ENCODE peak calls at places on chromosomes 7 and 10, in four cellular contexts. M is neural crest cell, S is IMR-90, J is fibroblast of villous mesenchyme. D is an unnamed sample.

GRCh38 chr10:77641344-77641743 is 3.7 kb upstream of the KCNMA1 start:
- DNase-seq in S (no peak), J (no peak), M (no peak), D (no peak)

GRCh38 chr7:16528520-16528919 is 1.9 kb downstream of the LRRC72 start:
- DNase-seq in M (no peak), J (no peak), S (peak; percentile 22), D (peak; percentile 55)

GRCh38 chr10:120077707-120078492 is 185.4 kb downstream of the SEC23IP start:
- DNase-seq in M (no peak), S (no peak), J (no peak), D (no peak)

GRCh38 chr7:30841025-30841735 is 70.0 kb downstream of the MINDY4 start:
- DNase-seq in M (no peak), S (no peak), J (no peak), D (no peak)

GRCh38 chr7:140593583-140593982 is 47.0 kb downstream of the DENND2A start:
- DNase-seq in M (no peak), J (no peak), S (no peak), D (no peak)

GRCh38 chr7:83677180-83677866 is 28.4 kb upstream of the SEMA3E start:
- DNase-seq in S (peak; percentile 94), J (peak; percentile 82), M (no peak), D (peak; percentile 33)

GRCh38 chr7:139735912-139736595 is 41.7 kb downstream of the HIPK2 start:
- DNase-seq in S (no peak), J (no peak), M (no peak), D (no peak)

GRCh38 chr7:69773535-69774225 is 175.4 kb downstream of the AUTS2 start:
- DNase-seq in J (no peak), S (no peak), M (no peak), D (no peak)

GRCh38 chr10:121325490-121326231 is 272.6 kb downstream of the FGFR2 start:
- DNase-seq in S (no peak), J (no peak), M (no peak), D (no peak)

GRCh38 chr7:151426486-151426905 is 13.4 kb downstream of the CRYGN start:
- DNase-seq in J (peak; percentile 99), M (no peak), S (peak; percentile 93), D (peak; percentile 46)

GRCh38 chr10:3080608-3081007 is 13.3 kb downstream of the PFKP start:
- DNase-seq in M (no peak), S (no peak), J (no peak), D (peak; percentile 47)

GRCh38 chr10:1663226-1663625 is 74.1 kb downstream of the ADARB2 start:
- DNase-seq in J (no peak), S (no peak), M (no peak), D (no peak)

GRCh38 chr7:157519798-157520244 is 183.0 kb downstream of the DNAJB6 start:
- DNase-seq in S (no peak), J (no peak), M (no peak), D (no peak)

GRCh38 chr10:104240078-104240477 is 7.9 kb upstream of the CFAP43 start:
- DNase-seq in J (no peak), M (no peak), S (no peak), D (no peak)

GRCh38 chr7:134548877-134549276 is at the start of gene AKR1B15:
- DNase-seq in M (no peak), J (no peak), S (peak; percentile 55), D (no peak)

GRCh38 chr7:40922316-40922670 is 780.6 kb downstream of the INHBA start:
- DNase-seq in J (peak; percentile 44), M (no peak), S (peak; percentile 73), D (no peak)

GRCh38 chr7:100604976-100605911 is 3.1 kb downstream of the PCOLCE start:
- DNase-seq in J (no peak), M (no peak), S (no peak), D (no peak)

GRCh38 chr10:69801434-69802315 is at the start of gene COL13A1:
- DNase-seq in S (peak; percentile 75), M (peak; percentile 46), J (peak; percentile 69), D (peak; percentile 61)

GRCh38 chr10:131090761-131091661 is 220.5 kb downstream of the TCERG1L start:
- DNase-seq in J (no peak), S (no peak), M (no peak), D (no peak)

GRCh38 chr7:1242601-1243289 is 10.1 kb downstream of the UNCX start:
- DNase-seq in S (no peak), J (no peak), M (no peak), D (no peak)

GRCh38 chr7:105990726-105991465 is 27.8 kb downstream of the CDHR3 start:
- DNase-seq in M (no peak), J (no peak), S (no peak), D (no peak)

GRCh38 chr10:73950569-73950968 is 39.6 kb downstream of the PLAU start:
- DNase-seq in J (no peak), S (no peak), M (peak; percentile 26), D (no peak)

GRCh38 chr7:79272066-79272669 is 181.3 kb downstream of the MAGI2 start:
- DNase-seq in S (peak; percentile 70), M (no peak), J (peak; percentile 59), D (peak; percentile 58)

GRCh38 chr7:48454750-48455192 is 283.5 kb downstream of the ABCA13 start:
- DNase-seq in J (no peak), M (no peak), S (no peak), D (no peak)

GRCh38 chr10:6052247-6053221 is 9.6 kb downstream of the IL2RA start:
- DNase-seq in J (no peak), S (no peak), M (no peak), D (no peak)

GRCh38 chr10:96850825-96851224 is 18.7 kb downstream of the LCOR start:
- DNase-seq in J (peak; percentile 89), M (no peak), S (peak; percentile 98), D (no peak)

GRCh38 chr7:2684501-2684900 is 3.5 kb upstream of the AMZ1 start:
- DNase-seq in S (no peak), J (no peak), M (no peak), D (no peak)

GRCh38 chr7:129804301-129805085 is 148.3 kb downstream of the UBE2H start:
- DNase-seq in M (no peak), J (no peak), S (no peak), D (no peak)

GRCh38 chr10:131396108-131397010 is 84.8 kb upstream of the TCERG1L start:
- DNase-seq in M (no peak), S (no peak), J (peak; percentile 0), D (no peak)

GRCh38 chr7:116727432-116728009 is 55.5 kb downstream of the MET start:
- DNase-seq in S (no peak), J (no peak), M (no peak), D (no peak)

GRCh38 chr10:71575934-71576801 is 143.4 kb downstream of the C10orf105 start:
- DNase-seq in S (no peak), M (no peak), J (no peak), D (no peak)

GRCh38 chr7:120272261-120272895 is 597 bp upstream of the KCND2 start:
- DNase-seq in S (peak; percentile 53), M (no peak), J (peak; percentile 70), D (peak; percentile 57)

GRCh38 chr7:69597278-69598076 is 798 bp upstream of the AUTS2 start:
- DNase-seq in M (peak; percentile 49), S (no peak), J (no peak), D (peak; percentile 7)

GRCh38 chr10:34581871-34582532 is 233.1 kb downstream of the PARD3 start:
- DNase-seq in S (peak; percentile 56), J (peak; percentile 49), M (no peak), D (peak; percentile 58)

GRCh38 chr7:23468721-23469149 is 1.6 kb downstream of the IGF2BP3 start:
- DNase-seq in M (peak; percentile 13), S (no peak), J (no peak), D (peak; percentile 43)

D was measured in dermis blood vessel endothelial cell.